ENCODE peak calls at places on chromosomes 4 and X, in four cellular contexts. One of them, this sample, is unnamed.

GRCh38 chr4:25320374-25321172 is 8.0 kb downstream of the ZCCHC4 start:
- DNase-seq in CD8-positive, alpha-beta T cell: no peak
- DNase-seq in NB4: peak; percentile 93
- DNase-seq in coronary artery: no peak
- DNase-seq in this sample: no peak

GRCh38 chr4:103947617-103948016 is 227.8 kb upstream of the TACR3 start:
- DNase-seq in CD8-positive, alpha-beta T cell: no peak
- DNase-seq in NB4: no peak
- DNase-seq in coronary artery: no peak
- DNase-seq in this sample: no peak

GRCh38 chr4:47490550-47490949 is 5.5 kb downstream of the ATP10D start:
- DNase-seq in CD8-positive, alpha-beta T cell: no peak
- DNase-seq in NB4: peak; percentile 48
- DNase-seq in coronary artery: no peak
- DNase-seq in this sample: no peak

GRCh38 chr4:141580523-141580922 is 55.9 kb upstream of the IL15 start:
- DNase-seq in CD8-positive, alpha-beta T cell: no peak
- DNase-seq in NB4: no peak
- DNase-seq in coronary artery: no peak
- DNase-seq in this sample: no peak

GRCh38 chrX:78316310-78316709 is 11.1 kb downstream of the CYSLTR1 start:
- DNase-seq in CD8-positive, alpha-beta T cell: no peak
- DNase-seq in NB4: no peak
- DNase-seq in coronary artery: no peak
- DNase-seq in this sample: no peak

GRCh38 chr4:6224725-6225124 is 24.4 kb upstream of the JAKMIP1 start:
- DNase-seq in CD8-positive, alpha-beta T cell: no peak
- DNase-seq in NB4: no peak
- DNase-seq in coronary artery: no peak
- DNase-seq in this sample: no peak

GRCh38 chrX:26889574-26889973 is 573.6 kb downstream of the PPP4R3C start:
- DNase-seq in CD8-positive, alpha-beta T cell: no peak
- DNase-seq in NB4: no peak
- DNase-seq in coronary artery: no peak
- DNase-seq in this sample: no peak

GRCh38 chr4:25425361-25425760 is 48.3 kb downstream of the ANAPC4 start:
- DNase-seq in CD8-positive, alpha-beta T cell: no peak
- DNase-seq in NB4: no peak
- DNase-seq in coronary artery: no peak
- DNase-seq in this sample: no peak

GRCh38 chr4:128322986-128323385 is 35.4 kb upstream of the PGRMC2 start:
- DNase-seq in CD8-positive, alpha-beta T cell: no peak
- DNase-seq in NB4: no peak
- DNase-seq in coronary artery: no peak
- DNase-seq in this sample: no peak

GRCh38 chr4:35494955-35495354 is 749.4 kb downstream of the ARAP2 start:
- DNase-seq in CD8-positive, alpha-beta T cell: no peak
- DNase-seq in NB4: no peak
- DNase-seq in coronary artery: no peak
- DNase-seq in this sample: peak; percentile 8

GRCh38 chrX:106894978-106895452 is 8.1 kb downstream of the RIPPLY1 start:
- DNase-seq in CD8-positive, alpha-beta T cell: no peak
- DNase-seq in NB4: no peak
- DNase-seq in coronary artery: no peak
- DNase-seq in this sample: no peak

GRCh38 chrX:65537229-65537628 is 2.6 kb upstream of the LAS1L start:
- DNase-seq in CD8-positive, alpha-beta T cell: no peak
- DNase-seq in NB4: no peak
- DNase-seq in coronary artery: no peak
- DNase-seq in this sample: no peak

GRCh38 chrX:150906694-150907093 is 8.2 kb upstream of the CD99L2 start:
- DNase-seq in CD8-positive, alpha-beta T cell: no peak
- DNase-seq in NB4: no peak
- DNase-seq in coronary artery: no peak
- DNase-seq in this sample: no peak

GRCh38 chr4:176443646-176444409 is 124.1 kb downstream of the SPCS3 start:
- DNase-seq in CD8-positive, alpha-beta T cell: no peak
- DNase-seq in NB4: no peak
- DNase-seq in coronary artery: no peak
- DNase-seq in this sample: no peak

GRCh38 chrX:40651620-40652223 is 4.4 kb upstream of the CXorf38 start:
- DNase-seq in CD8-positive, alpha-beta T cell: peak; percentile 86
- DNase-seq in NB4: peak; percentile 70
- DNase-seq in coronary artery: no peak
- DNase-seq in this sample: no peak

GRCh38 chrX:132740316-132741123 is 217.9 kb downstream of the HS6ST2 start:
- DNase-seq in CD8-positive, alpha-beta T cell: no peak
- DNase-seq in NB4: no peak
- DNase-seq in coronary artery: no peak
- DNase-seq in this sample: no peak

GRCh38 chr4:88706574-88706973 is 8.9 kb upstream of the NAP1L5 start:
- DNase-seq in CD8-positive, alpha-beta T cell: no peak
- DNase-seq in NB4: peak; percentile 3
- DNase-seq in coronary artery: no peak
- DNase-seq in this sample: peak; percentile 23

DNA sequence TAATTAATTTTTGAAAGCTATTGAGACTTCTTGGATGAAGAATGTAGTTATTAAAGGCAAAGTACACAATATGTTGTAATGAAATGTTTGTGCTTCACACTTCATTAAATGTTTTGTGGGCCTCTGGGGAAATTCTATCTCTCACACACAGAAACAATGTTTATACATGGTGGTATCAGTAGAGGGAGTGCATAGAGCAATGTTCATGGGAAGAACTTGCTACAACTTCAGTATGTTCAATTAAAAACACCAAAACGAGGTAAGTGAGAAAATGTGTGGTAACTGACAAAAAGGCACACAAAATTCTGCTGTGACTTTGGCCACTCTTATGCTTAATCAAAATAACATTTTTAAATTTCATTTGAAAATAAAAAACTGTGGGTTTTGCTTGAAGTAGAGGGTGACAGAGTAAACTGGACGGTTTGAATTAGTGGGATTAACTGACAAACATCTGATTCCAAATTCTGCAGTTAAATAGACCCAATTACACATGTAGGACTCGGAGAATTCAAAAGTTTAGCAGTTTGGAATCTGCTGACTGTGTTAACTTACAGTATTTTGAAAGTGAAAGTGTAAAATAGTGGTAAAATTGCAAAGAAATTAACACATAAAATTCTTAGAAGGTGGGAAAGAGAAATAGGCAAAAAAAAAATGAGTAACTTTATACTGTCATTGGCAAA is 111.4 kb upstream of the TTC29 start:
- DNase-seq in CD8-positive, alpha-beta T cell: no peak
- DNase-seq in NB4: peak; percentile 43
- DNase-seq in coronary artery: no peak
- DNase-seq in this sample: no peak
- H3K4me3 ChIP-seq in CD8-positive, alpha-beta T cell: peak overlapping the region; percentile 43
- H3K4me3 ChIP-seq in NB4: peak overlapping the region; percentile 48
- H3K4me3 ChIP-seq in coronary artery: peak overlapping the region; percentile 63
- H3K4me3 ChIP-seq in this sample: peak overlapping the region; percentile 46

DNA sequence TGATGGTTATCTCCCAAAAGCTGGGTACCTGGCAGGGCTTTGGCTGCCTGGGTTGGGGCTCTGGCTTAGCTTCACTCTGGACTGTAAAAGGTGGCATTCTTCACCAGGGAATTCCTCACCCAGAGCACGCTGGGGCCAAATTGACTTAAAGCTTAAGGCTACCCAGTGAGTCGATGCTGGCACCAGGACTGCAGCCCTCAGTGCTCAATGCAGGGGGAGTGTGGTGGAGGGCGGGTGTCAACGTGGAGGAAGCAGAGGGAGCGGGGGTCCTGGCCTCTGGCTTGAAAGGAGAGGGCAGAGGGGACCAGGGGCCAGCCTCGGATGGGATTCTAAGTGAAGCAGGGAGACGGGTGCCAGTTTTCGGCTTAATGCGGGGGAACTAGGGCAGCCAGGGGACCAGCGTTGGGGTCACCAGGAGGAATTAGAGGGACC is 446 bp upstream of the FAM50A start:
- DNase-seq in CD8-positive, alpha-beta T cell: no peak
- DNase-seq in NB4: no peak
- DNase-seq in coronary artery: no peak
- DNase-seq in this sample: peak; percentile 20
- H3K4me3 ChIP-seq in CD8-positive, alpha-beta T cell: no peak overlapping the region
- H3K4me3 ChIP-seq in NB4: no peak overlapping the region
- H3K4me3 ChIP-seq in coronary artery: peak overlapping the region; percentile 73
- H3K4me3 ChIP-seq in this sample: peak overlapping the region; percentile 64

DNA sequence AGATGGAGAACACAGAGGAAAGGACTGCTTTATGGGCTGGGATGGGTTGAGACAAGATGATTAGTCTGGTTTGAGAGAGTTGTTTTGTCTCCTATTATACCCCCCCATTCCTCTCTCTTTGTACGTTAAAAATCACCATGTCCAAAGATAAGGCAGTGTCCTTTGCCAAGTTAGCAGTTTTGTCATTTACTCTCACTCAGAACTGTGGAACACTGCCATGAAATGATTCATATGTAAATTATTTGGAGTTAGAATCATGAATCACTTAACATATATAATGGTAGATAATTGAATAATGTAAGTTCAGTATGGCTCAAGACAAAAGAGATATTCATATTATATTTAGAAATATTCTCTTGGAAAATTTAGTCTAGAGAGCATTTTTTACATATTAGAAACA is 151.3 kb downstream of the DCLK2 start:
- DNase-seq in CD8-positive, alpha-beta T cell: no peak
- DNase-seq in NB4: no peak
- DNase-seq in coronary artery: no peak
- DNase-seq in this sample: no peak
- H3K4me3 ChIP-seq in CD8-positive, alpha-beta T cell: no peak overlapping the region
- H3K4me3 ChIP-seq in NB4: no peak overlapping the region
- H3K4me3 ChIP-seq in coronary artery: no peak overlapping the region
- H3K4me3 ChIP-seq in this sample: no peak overlapping the region

GRCh38 chr4:185591679-185592141 is 56.4 kb upstream of the PDLIM3 start:
- DNase-seq in CD8-positive, alpha-beta T cell: no peak
- DNase-seq in NB4: no peak
- DNase-seq in coronary artery: no peak
- DNase-seq in this sample: no peak
- H3K4me3 ChIP-seq in CD8-positive, alpha-beta T cell: no peak overlapping the region
- H3K4me3 ChIP-seq in NB4: no peak overlapping the region
- H3K4me3 ChIP-seq in coronary artery: peak overlapping the region; percentile 2
- H3K4me3 ChIP-seq in this sample: no peak overlapping the region

GRCh38 chrX:152830312-152831305 is at the start of the genes CETN2 and NSDHL:
- DNase-seq in CD8-positive, alpha-beta T cell: peak; percentile 93
- DNase-seq in NB4: peak; percentile 96
- DNase-seq in coronary artery: peak; percentile 96
- DNase-seq in this sample: peak; percentile 96
- H3K4me3 ChIP-seq in CD8-positive, alpha-beta T cell: peak within 1 kb of the TSS; percentile 85
- H3K4me3 ChIP-seq in NB4: peak within 1 kb of the TSS; percentile 87
- H3K4me3 ChIP-seq in coronary artery: peak within 1 kb of the TSS; percentile 86
- H3K4me3 ChIP-seq in this sample: peak within 1 kb of the TSS; percentile 67

DNA sequence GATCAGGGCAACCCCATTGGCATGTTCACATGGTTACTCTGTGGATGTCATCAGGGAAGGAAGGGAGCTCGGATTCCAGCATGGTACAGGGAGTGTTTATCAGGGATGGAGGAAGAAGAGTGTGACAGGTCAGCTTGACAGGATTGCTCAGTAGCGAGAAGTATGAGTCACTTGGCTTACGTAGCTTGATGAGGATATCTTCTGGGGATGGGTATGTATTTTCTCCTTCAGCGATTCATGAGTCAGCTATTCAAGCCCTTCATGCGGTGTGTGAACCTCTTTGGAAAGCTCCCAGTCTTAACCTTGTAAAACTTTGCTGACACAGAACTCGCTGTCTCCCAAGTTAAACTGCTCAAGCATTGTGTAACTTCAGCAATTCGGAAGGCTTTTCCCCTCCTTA is 275.4 kb downstream of the ARHGAP10 start:
- DNase-seq in CD8-positive, alpha-beta T cell: no peak
- DNase-seq in NB4: peak; percentile 27
- DNase-seq in coronary artery: no peak
- DNase-seq in this sample: peak; percentile 83
- H3K4me3 ChIP-seq in CD8-positive, alpha-beta T cell: no peak overlapping the region
- H3K4me3 ChIP-seq in NB4: no peak overlapping the region
- H3K4me3 ChIP-seq in coronary artery: peak overlapping the region; percentile 18
- H3K4me3 ChIP-seq in this sample: no peak overlapping the region

GRCh38 chr4:112348488-112349158 is 51.5 kb downstream of the ALPK1 start:
- DNase-seq in CD8-positive, alpha-beta T cell: no peak
- DNase-seq in NB4: peak; percentile 32
- DNase-seq in coronary artery: no peak
- DNase-seq in this sample: peak; percentile 91
- H3K4me3 ChIP-seq in CD8-positive, alpha-beta T cell: no peak overlapping the region
- H3K4me3 ChIP-seq in NB4: no peak overlapping the region
- H3K4me3 ChIP-seq in coronary artery: no peak overlapping the region
- H3K4me3 ChIP-seq in this sample: peak overlapping the region; percentile 26